ENCODE peak calls at places on chromosomes 7 and 10, in seven cellular contexts. G, C, Y, T, J, V and O are unnamed samples.

GRCh38 chr10:6019796-6020195 is 42.4 kb downstream of the IL2RA start:
- DNase-seq in G (no peak), C (peak; percentile 90), Y (no peak), T (no peak), J (peak; percentile 37), V (no peak), O (no peak)

GRCh38 chr7:13411641-13412040 is 577.8 kb downstream of the ETV1 start:
- DNase-seq in G (no peak), C (no peak), Y (no peak), T (no peak), J (no peak), V (no peak), O (no peak)

GRCh38 chr10:3622427-3622826 is 162.6 kb downstream of the KLF6 start:
- DNase-seq in G (no peak), C (no peak), Y (no peak), T (no peak), J (no peak), V (no peak), O (no peak)

GRCh38 chr7:32299133-32299702 is 191.0 kb downstream of the LSM5 start:
- DNase-seq in G (no peak), C (no peak), Y (no peak), T (no peak), J (no peak), V (no peak), O (peak; percentile 58)

GRCh38 chr7:84021292-84021898 is 173.2 kb downstream of the SEMA3A start:
- DNase-seq in G (no peak), C (no peak), Y (no peak), T (no peak), J (no peak), V (no peak), O (no peak)

GRCh38 chr7:47470567-47471357 is 111.1 kb downstream of the TNS3 start:
- DNase-seq in G (peak; percentile 56), C (no peak), Y (no peak), T (peak; percentile 58), J (no peak), V (peak; percentile 78), O (no peak)

GRCh38 chr10:73742454-73742734 is 1.8 kb upstream of the SEC24C start:
- DNase-seq in G (no peak), C (no peak), Y (no peak), T (no peak), J (no peak), V (no peak), O (no peak)

GRCh38 chr7:43674559-43675436 is 54.5 kb downstream of the COA1 start:
- DNase-seq in G (no peak), C (no peak), Y (no peak), T (no peak), J (no peak), V (no peak), O (no peak)

GRCh38 chr7:155069992-155070827 is at the start of gene HTR5A:
- DNase-seq in G (peak; percentile 70), C (no peak), Y (peak; percentile 70), T (peak; percentile 30), J (peak; percentile 95), V (peak; percentile 80), O (peak; percentile 23)

GRCh38 chr7:24869572-24869971 is 110.4 kb downstream of the OSBPL3 start:
- DNase-seq in G (no peak), C (no peak), Y (no peak), T (no peak), J (no peak), V (no peak), O (no peak)

GRCh38 chr10:48254745-48255144 is 19.8 kb downstream of the FRMPD2 start:
- DNase-seq in G (no peak), C (peak; percentile 72), Y (no peak), T (no peak), J (no peak), V (no peak), O (no peak)

GRCh38 chr10:102672822-102673200 is 28.5 kb downstream of the TRIM8 start:
- DNase-seq in G (no peak), C (no peak), Y (peak; percentile 5), T (no peak), J (no peak), V (no peak), O (no peak)

GRCh38 chr10:32948451-32948850 is 9.6 kb downstream of the ITGB1 start:
- DNase-seq in G (no peak), C (no peak), Y (no peak), T (no peak), J (no peak), V (no peak), O (no peak)

GRCh38 chr7:5088906-5089305 is 43.2 kb downstream of the RBAK start:
- DNase-seq in G (no peak), C (no peak), Y (no peak), T (no peak), J (no peak), V (no peak), O (no peak)

GRCh38 chr7:7177044-7177517 is 5.3 kb upstream of the C1GALT1 start:
- DNase-seq in G (no peak), C (no peak), Y (no peak), T (no peak), J (no peak), V (no peak), O (no peak)

GRCh38 chr7:55271661-55272060 is 93.5 kb upstream of the LANCL2 start:
- DNase-seq in G (no peak), C (peak; percentile 83), Y (no peak), T (no peak), J (no peak), V (no peak), O (no peak)

GRCh38 chr10:132702601-132703304 is 83.2 kb downstream of the NKX6-2 start:
- DNase-seq in G (no peak), C (no peak), Y (no peak), T (no peak), J (peak; percentile 67), V (no peak), O (no peak)

GRCh38 chr10:106513328-106513727 is 651.2 kb downstream of the SORCS1 start:
- DNase-seq in G (no peak), C (no peak), Y (no peak), T (no peak), J (no peak), V (no peak), O (no peak)

GRCh38 chr7:128783143-128783799 is 7.7 kb upstream of the OPN1SW start:
- DNase-seq in G (peak; percentile 49), C (peak; percentile 94), Y (peak; percentile 91), T (peak; percentile 83), J (no peak), V (peak; percentile 56), O (peak; percentile 72)

GRCh38 chr7:132907380-132907940 is 174.4 kb downstream of the CHCHD3 start:
- DNase-seq in G (no peak), C (no peak), Y (no peak), T (no peak), J (no peak), V (no peak), O (no peak)

GRCh38 chr7:132904209-132904608 is 177.7 kb downstream of the CHCHD3 start:
- DNase-seq in G (no peak), C (no peak), Y (no peak), T (no peak), J (no peak), V (no peak), O (no peak)

GRCh38 chr7:132910657-132911056 is 171.2 kb downstream of the CHCHD3 start:
- DNase-seq in G (no peak), C (no peak), Y (no peak), T (no peak), J (no peak), V (no peak), O (no peak)

GRCh38 chr7:132901241-132901640 is 180.6 kb downstream of the CHCHD3 start:
- DNase-seq in G (no peak), C (no peak), Y (peak; percentile 22), T (no peak), J (no peak), V (no peak), O (no peak)

DNA sequence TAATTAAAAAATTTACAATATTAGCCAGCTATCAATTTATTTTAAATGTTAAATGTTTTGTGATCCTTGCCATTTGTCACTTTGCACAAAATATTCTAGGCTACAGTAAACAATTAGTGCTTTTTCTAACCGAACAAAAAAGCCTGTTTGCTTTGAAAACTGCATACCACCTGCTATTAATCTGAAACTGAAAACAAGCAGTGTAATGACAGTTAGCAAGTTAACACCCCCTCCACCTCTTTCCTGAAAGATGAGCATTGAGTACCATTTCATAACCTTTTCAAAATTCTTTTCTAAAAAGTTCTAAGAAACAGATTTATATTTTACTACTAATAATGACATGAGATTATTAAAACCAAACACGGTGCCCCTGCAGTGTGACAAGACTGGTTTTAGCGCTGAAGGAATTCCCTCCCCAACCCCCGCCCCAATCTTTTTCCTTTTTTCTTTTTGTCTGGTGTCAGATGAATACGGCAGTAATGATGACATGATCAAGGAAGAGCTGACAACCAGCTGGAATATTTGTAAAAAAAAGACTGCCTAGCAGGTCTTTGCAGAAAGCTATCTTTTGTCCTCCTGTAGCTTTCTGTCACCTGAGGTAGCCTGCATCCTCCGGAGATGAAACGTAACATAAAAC is 175.6 kb downstream of the CHCHD3 start:
- DNase-seq in G (no peak), C (no peak), Y (no peak), T (no peak), J (no peak), V (no peak), O (no peak)
- TF ChIP-seq EP300 in G (no peak), C (no peak), Y (no peak), T (no peak), J (no peak), V (no peak), O (no peak)

GRCh38 chr7:124269774-124270173 is 236.9 kb upstream of the TMEM229A start:
- DNase-seq in G (no peak), C (no peak), Y (peak; percentile 11), T (no peak), J (no peak), V (no peak), O (no peak)
- H3K36me3 ChIP-seq in G (no peaks in the 10 kb centered on the region), C (no peaks in the 10 kb centered on the region), Y (no peaks in the 10 kb centered on the region), T (no peaks in the 10 kb centered on the region), J (no peaks in the 10 kb centered on the region), V (no peaks in the 10 kb centered on the region), O (no peaks in the 10 kb centered on the region)

GRCh38 chr10:44157574-44157973 is 227.3 kb downstream of the CXCL12 start:
- DNase-seq in G (no peak), C (no peak), Y (no peak), T (no peak), J (no peak), V (no peak), O (no peak)

GRCh38 chr10:44154956-44155355 is 229.9 kb downstream of the CXCL12 start:
- DNase-seq in G (no peak), C (no peak), Y (no peak), T (no peak), J (no peak), V (no peak), O (no peak)

GRCh38 chr10:44153901-44154670 is 230.8 kb downstream of the CXCL12 start:
- DNase-seq in G (no peak), C (no peak), Y (no peak), T (no peak), J (no peak), V (no peak), O (no peak)
- TF ChIP-seq EP300 in G (no peak), C (no peak), Y (no peak), T (no peak), J (no peak), V (no peak), O (no peak)

DNA sequence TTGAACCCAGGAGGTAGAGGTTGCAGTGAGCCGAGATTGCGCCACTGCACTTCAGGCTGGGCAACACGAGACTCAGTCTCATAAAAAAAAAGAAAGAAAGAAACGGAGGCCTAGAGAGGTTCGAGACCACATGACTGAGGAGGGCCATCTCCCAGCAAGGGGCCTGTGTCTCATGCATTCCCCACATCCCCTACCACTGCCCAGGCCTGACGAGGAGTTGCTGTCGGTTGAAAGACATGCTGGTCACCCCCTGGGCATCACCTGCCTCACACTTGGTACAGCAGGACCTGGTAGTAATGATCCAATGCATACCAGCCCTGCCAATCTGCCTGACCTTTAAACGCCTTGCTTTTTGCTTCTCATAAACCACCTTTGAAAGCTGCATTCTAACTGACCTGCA is 85.9 kb downstream of the DLG5 start:
- DNase-seq in G (no peak), C (no peak), Y (no peak), T (no peak), J (no peak), V (no peak), O (no peak)
- H3K36me3 ChIP-seq in G (no peaks in the 10 kb centered on the region), C (peaks cover 79% of the 10 kb centered on the region), Y (peaks cover 45% of the 10 kb centered on the region), T (no peaks in the 10 kb centered on the region), J (no peaks in the 10 kb centered on the region), V (peaks cover 13% of the 10 kb centered on the region), O (peaks cover 12% of the 10 kb centered on the region)